ENCODE peak calls at places on chromosomes 6 and 20, in four cellular contexts. Y is dorsolateral prefrontal cortex, A is DND-41, W is heart right ventricle. R is an unnamed sample.

GRCh38 chr20:40961686-40962640 is 66.7 kb upstream of the TOP1 start:
- DNase-seq in Y (no peak), W (no peak), A (peak; percentile 48), R (no peak)

GRCh38 chr6:149433901-149434300 is 33.8 kb downstream of the SUMO4 start:
- DNase-seq in A (no peak), Y (no peak), W (no peak), R (no peak)

GRCh38 chr6:157240059-157240959 is 83.0 kb downstream of the TMEM242 start:
- DNase-seq in Y (peak; percentile 64), W (no peak), A (no peak), R (no peak)

GRCh38 chr20:32507998-32508774 is 76.9 kb downstream of the NOL4L start:
- DNase-seq in A (no peak), Y (peak; percentile 18), W (no peak), R (no peak)

GRCh38 chr6:107740496-107741190 is 83.5 kb downstream of the SCML4 start:
- DNase-seq in Y (no peak), A (no peak), W (no peak), R (no peak)

GRCh38 chr6:169862464-169863148 is 111.2 kb downstream of the ERMARD start:
- DNase-seq in Y (no peak), A (no peak), W (no peak), R (no peak)

GRCh38 chr6:160956300-160957035 is 35.1 kb upstream of the MAP3K4 start:
- DNase-seq in W (no peak), Y (no peak), A (no peak), R (no peak)

GRCh38 chr20:58652606-58653303 is 1.7 kb downstream of the STX16 start:
- DNase-seq in Y (no peak), W (no peak), A (no peak), R (no peak)

GRCh38 chr6:4780360-4780812 is 4.2 kb downstream of the CDYL start:
- DNase-seq in W (no peak), Y (no peak), A (no peak), R (no peak)

GRCh38 chr6:40822619-40823018 is 216.4 kb downstream of the UNC5CL start:
- DNase-seq in Y (no peak), A (no peak), W (no peak), R (no peak)

GRCh38 chr6:129104131-129104530 is 221.2 kb downstream of the LAMA2 start:
- DNase-seq in Y (no peak), A (no peak), W (no peak), R (no peak)

GRCh38 chr6:69848552-69848951 is 17.8 kb upstream of the COL19A1 start:
- DNase-seq in W (no peak), A (no peak), Y (no peak), R (no peak)

GRCh38 chr20:17969276-17969883 is 562 bp downstream of the MGME1 start:
- DNase-seq in A (peak; percentile 65), W (peak; percentile 37), Y (no peak), R (peak; percentile 21)

GRCh38 chr20:25421107-25421506 is 13.6 kb downstream of the GINS1 start:
- DNase-seq in W (no peak), A (no peak), Y (no peak), R (no peak)

GRCh38 chr6:47663462-47664216 is 34.7 kb upstream of the ADGRF4 start:
- DNase-seq in W (no peak), Y (no peak), A (no peak), R (no peak)

GRCh38 chr6:151179321-151179720 is 60.4 kb upstream of the AKAP12 start:
- DNase-seq in Y (no peak), W (no peak), A (no peak), R (no peak)

GRCh38 chr6:162962093-162962492 is 234.3 kb downstream of the PACRG start:
- DNase-seq in Y (no peak), W (no peak), A (no peak), R (no peak)

GRCh38 chr6:6634735-6635075 is 46.2 kb downstream of the LY86 start:
- DNase-seq in W (no peak), A (no peak), Y (no peak), R (no peak)

GRCh38 chr6:152096863-152097496 is 289.5 kb downstream of the ESR1 start:
- DNase-seq in Y (no peak), A (no peak), W (no peak), R (no peak)

GRCh38 chr20:36542019-36542488 is 735 bp downstream of the MYL9 start:
- DNase-seq in Y (no peak), A (no peak), W (peak; percentile 69), R (no peak)

GRCh38 chr6:16635810-16636602 is 125.3 kb downstream of the ATXN1 start:
- DNase-seq in W (no peak), Y (no peak), A (no peak), R (no peak)

GRCh38 chr20:2920473-2920872 is 47.2 kb downstream of the PTPRA start:
- DNase-seq in W (no peak), A (no peak), Y (no peak), R (no peak)

DNA sequence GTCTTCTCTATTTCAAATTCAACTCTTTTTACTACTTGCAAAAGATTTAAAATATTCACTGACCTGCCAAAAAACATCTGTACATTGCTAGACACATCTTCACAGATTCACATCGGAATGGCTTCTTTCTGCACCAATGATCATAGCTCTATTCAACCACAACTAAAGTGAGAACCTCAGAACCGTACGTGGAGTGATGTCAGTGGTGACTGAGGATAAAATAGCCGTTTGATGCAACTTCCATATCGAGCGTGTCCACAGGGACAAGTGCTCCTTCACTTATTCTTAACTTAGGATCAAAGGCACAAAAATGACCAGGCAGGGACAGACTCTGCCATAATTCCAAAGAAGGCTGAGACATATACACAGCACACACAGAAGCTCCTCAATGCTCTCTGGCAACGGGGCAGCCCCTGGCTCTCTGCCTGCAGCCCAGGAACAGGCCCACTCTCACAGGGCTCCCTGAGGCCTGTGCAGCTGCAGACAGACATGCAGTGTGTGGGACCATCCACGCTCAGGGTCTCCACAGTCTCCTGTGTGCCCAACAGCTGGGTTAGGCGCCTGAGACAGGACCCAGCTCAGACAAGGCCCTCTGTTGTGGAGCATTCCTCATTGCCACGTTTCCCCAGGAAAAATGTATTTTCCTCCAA is 22.8 kb downstream of the FYN start:
- DNase-seq in W (no peak), Y (peak; percentile 51), A (no peak), R (no peak)
- H3K27ac ChIP-seq in W (no peak overlapping the region), Y (peak overlapping the region; percentile 62), A (no peak overlapping the region), R (no peak overlapping the region)

GRCh38 chr6:19394051-19394450 is 443.1 kb upstream of the ID4 start:
- DNase-seq in A (no peak), W (no peak), Y (no peak), R (no peak)
- TF ChIP-seq CTCF in A (no peak), W (no peak), Y (no peak), R (no peak)

GRCh38 chr20:33969563-33969962 is 24.1 kb upstream of the RALY start:
- DNase-seq in Y (no peak), A (no peak), W (no peak), R (no peak)
- H3K27me3 ChIP-seq in Y (no peaks in the 10 kb centered on the region), A (peaks cover 3% of the 10 kb centered on the region), W (no peaks in the 10 kb centered on the region), R (no peaks in the 10 kb centered on the region)

GRCh38 chr20:52160049-52160448 is 31.5 kb downstream of the ZFP64 start:
- DNase-seq in W (no peak), A (no peak), Y (peak; percentile 37), R (no peak)

GRCh38 chr20:52152921-52153320 is 38.7 kb downstream of the ZFP64 start:
- DNase-seq in Y (no peak), A (no peak), W (no peak), R (no peak)

GRCh38 chr20:52150440-52151258 is 40.9 kb downstream of the ZFP64 start:
- DNase-seq in Y (no peak), A (peak; percentile 40), W (peak; percentile 12), R (no peak)

GRCh38 chr20:52152416-52152815 is 39.2 kb downstream of the ZFP64 start:
- DNase-seq in W (no peak), A (no peak), Y (no peak), R (no peak)

GRCh38 chr20:52154575-52154974 is 37.0 kb downstream of the ZFP64 start:
- DNase-seq in Y (no peak), W (no peak), A (no peak), R (no peak)
- H3K27ac ChIP-seq in Y (no peak overlapping the region), W (no peak overlapping the region), A (no peak overlapping the region), R (no peak overlapping the region)

GRCh38 chr6:109008951-109009760 is 85.5 kb downstream of the SESN1 start:
- DNase-seq in A (peak; percentile 86), Y (peak; percentile 94), W (peak; percentile 93), R (peak; percentile 88)
- TF ChIP-seq CTCF in A (no peak), Y (peak; percentile 37), W (peak; percentile 14), R (peak; percentile 14)

GRCh38 chr20:45564760-45565276 is 14.3 kb downstream of the WFDC8 start:
- DNase-seq in Y (no peak), A (no peak), W (no peak), R (no peak)
- H3K27me3 ChIP-seq in Y (peaks cover 14% of the 10 kb centered on the region), A (peaks cover 21% of the 10 kb centered on the region), W (peaks cover 9% of the 10 kb centered on the region), R (no peaks in the 10 kb centered on the region)